ENCODE peak calls at places on chromosomes 7 and 10, in six cellular contexts. U, P, W, T, S and I are unnamed samples.

GRCh38 chr7:209846-210245 is 17.5 kb downstream of the FAM20C start:
- DNase-seq in W (no peak), S (no peak), T (no peak), U (no peak), P (no peak), I (no peak)

GRCh38 chr10:128047337-128047736 is 78.9 kb downstream of the MKI67 start:
- DNase-seq in T (no peak), S (peak), P (no peak), W (peak), U (peak), I (no peak)

GRCh38 chr10:97069576-97070362 is 116.0 kb downstream of the SLIT1 start:
- DNase-seq in W (no peak), S (no peak), T (no peak), P (peak), U (no peak), I (no peak)

GRCh38 chr10:111836586-111836985 is 347.0 kb downstream of the GPAM start:
- DNase-seq in U (no peak), W (no peak), T (no peak), S (no peak), P (no peak), I (no peak)

GRCh38 chr7:112433289-112433688 is 17.0 kb upstream of the IFRD1 start:
- DNase-seq in T (no peak), W (no peak), P (no peak), U (no peak), S (no peak), I (no peak)

GRCh38 chr10:133396035-133396624 is 2.2 kb downstream of the MTG1 start:
- DNase-seq in P (no peak), S (no peak), U (no peak), W (no peak), T (no peak), I (no peak)

GRCh38 chr10:72419241-72419640 is 64.5 kb upstream of the DNAJB12 start:
- DNase-seq in W (no peak), S (no peak), U (no peak), T (no peak), P (no peak), I (no peak)

GRCh38 chr10:83809001-83809400 is 330.3 kb upstream of the GHITM start:
- DNase-seq in W (no peak), T (no peak), U (no peak), P (no peak), S (no peak), I (no peak)

GRCh38 chr10:132960651-132961419 is 18.5 kb upstream of the CFAP46 start:
- DNase-seq in P (no peak), S (no peak), T (no peak), W (no peak), U (no peak), I (no peak)

GRCh38 chr7:98317366-98318040 is 36.0 kb downstream of the BRI3 start:
- DNase-seq in T (no peak), P (no peak), S (no peak), W (no peak), U (no peak), I (no peak)

GRCh38 chr7:35985126-35985754 is 167.8 kb upstream of the EEPD1 start:
- DNase-seq in U (peak), S (peak), W (peak), T (no peak), P (peak), I (peak)

GRCh38 chr7:81064446-81064845 is 145.6 kb upstream of the SEMA3C start:
- DNase-seq in W (no peak), U (no peak), P (no peak), T (no peak), S (no peak), I (no peak)

GRCh38 chr10:122373713-122374112 is 795 bp upstream of the PLEKHA1 start:
- DNase-seq in T (no peak), U (no peak), P (peak), S (no peak), W (no peak), I (no peak)

GRCh38 chr10:119638982-119639381 is 12.2 kb upstream of the BAG3 start:
- DNase-seq in S (no peak), W (no peak), T (no peak), U (no peak), P (no peak), I (no peak)

GRCh38 chr7:657565-658119 is 68.9 kb upstream of the DNAAF5 start:
- DNase-seq in T (no peak), S (no peak), U (no peak), W (no peak), P (no peak), I (no peak)

GRCh38 chr7:129298268-129298893 is 73.6 kb downstream of the AHCYL2 start:
- DNase-seq in P (peak), W (peak), T (no peak), S (no peak), U (peak), I (peak)

GRCh38 chr7:45293295-45293942 is 135.8 kb downstream of the RAMP3 start:
- DNase-seq in T (no peak), W (no peak), S (no peak), U (no peak), P (no peak), I (no peak)

GRCh38 chr10:60576130-60577069 is 186.7 kb upstream of the ANK3 start:
- DNase-seq in S (no peak), U (no peak), P (no peak), T (no peak), W (no peak), I (no peak)

GRCh38 chr7:93148135-93148534 is at the start of gene SAMD9L:
- DNase-seq in S (no peak), U (peak), P (no peak), T (no peak), W (no peak), I (no peak)

GRCh38 chr10:96540240-96540639 is 26.5 kb upstream of the TLL2 start:
- DNase-seq in U (no peak), S (no peak), W (no peak), T (no peak), P (no peak), I (no peak)

GRCh38 chr7:31061185-31061584 is 9.1 kb downstream of the ADCYAP1R1 start:
- DNase-seq in S (no peak), P (no peak), U (no peak), T (no peak), W (peak), I (no peak)

GRCh38 chr10:44647877-44648542 is 263.1 kb upstream of the CXCL12 start:
- DNase-seq in T (no peak), U (no peak), W (no peak), P (no peak), S (no peak), I (no peak)

DNA sequence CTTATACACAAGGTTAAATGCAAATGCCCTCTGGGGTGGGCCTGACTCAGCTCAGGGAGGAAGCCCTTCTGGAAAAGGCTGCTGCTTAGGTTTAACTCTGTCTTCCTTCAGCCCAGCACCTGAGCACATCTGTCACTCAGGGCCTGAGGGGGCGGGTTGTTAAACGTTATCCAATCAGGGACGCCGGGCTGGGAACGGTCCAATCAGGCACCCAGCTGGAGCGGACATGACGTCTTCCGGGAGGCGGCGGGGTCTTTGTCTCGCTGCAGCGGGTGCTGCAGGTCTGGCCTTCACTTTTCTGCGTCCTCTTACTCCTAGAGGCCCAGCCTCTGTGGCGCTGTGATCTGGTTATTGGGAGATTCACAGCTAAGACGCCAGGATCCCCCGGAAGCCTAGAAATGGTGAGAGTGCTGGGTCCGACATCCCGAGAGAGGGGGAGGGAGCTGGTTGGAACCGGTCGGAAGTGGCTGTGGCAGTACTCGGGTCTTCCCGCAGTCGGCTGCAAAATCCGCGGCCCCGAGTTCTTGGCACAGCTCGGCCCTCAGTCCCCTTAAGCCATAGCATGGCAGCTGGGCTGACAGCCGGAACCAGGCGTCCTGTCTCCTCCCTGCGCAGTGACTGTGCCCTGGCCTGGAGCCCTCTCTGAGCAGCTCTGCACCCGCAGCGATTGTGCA is at the start of gene ZNF138:
- DNase-seq in P (peak), T (peak), W (peak), U (peak), S (peak), I (peak)
- TF ChIP-seq CTCF in P (no peak), T (peak), W (no peak), U (no peak), S (peak), I (no peak)

DNA sequence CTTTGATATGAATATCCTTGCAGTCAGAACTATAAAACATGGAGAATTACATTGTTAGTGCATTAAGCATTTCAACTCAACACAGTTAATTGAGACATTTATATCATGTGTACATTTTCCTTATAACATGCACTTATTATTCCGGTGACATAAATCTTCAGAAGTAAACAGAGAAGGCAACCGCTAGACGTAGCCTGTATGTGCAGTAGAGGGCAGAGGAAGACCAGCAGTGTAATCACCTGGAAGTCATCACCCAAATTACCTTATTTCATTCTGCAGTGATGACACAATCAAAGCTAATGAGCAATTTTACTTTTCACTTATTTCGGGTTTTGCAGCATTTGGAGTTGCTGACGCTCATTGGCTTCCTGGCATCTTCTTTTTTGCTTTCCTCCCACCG is 394.6 kb downstream of the SDK1 start:
- DNase-seq in U (no peak), W (no peak), P (no peak), T (no peak), S (no peak), I (no peak)
- TF ChIP-seq CTCF in U (no peak), W (no peak), P (peak), T (no peak), S (no peak), I (no peak)

DNA sequence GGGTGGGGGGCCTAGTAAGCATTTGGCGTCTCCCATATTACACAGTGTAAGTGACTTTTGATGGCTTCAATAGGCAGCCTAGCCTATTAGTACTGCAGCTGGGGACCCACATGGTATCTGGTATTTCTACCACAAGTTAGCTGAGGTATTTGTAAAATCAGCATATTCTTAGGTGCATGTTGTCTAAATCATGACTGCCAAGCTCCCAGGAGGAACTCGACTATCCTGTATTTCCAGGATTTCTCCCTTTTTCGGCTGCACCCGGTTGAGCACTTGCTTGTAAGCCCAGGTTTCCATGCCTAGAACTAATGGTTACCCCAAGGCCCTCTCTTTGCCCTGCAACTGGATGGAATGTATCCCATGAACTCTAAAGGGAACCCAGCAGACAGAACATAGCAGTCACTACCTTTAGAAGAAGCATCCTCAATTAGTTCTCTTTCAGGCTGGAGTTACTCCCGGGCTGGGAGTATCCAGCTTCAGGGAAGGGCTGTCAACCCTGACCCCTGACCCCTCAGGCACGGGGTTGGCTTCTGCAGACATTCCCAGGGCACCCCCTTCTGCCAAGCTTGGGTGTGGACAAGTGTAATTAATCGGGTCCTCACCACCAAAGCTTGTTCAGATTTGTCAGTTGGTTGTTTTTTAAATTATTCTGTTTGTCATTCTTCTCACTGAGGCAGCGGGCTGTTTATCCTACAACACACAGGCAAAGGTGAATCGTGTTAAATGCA is 90.3 kb upstream of the PARD3 start:
- DNase-seq in S (no peak), T (no peak), P (no peak), W (peak), U (no peak), I (no peak)
- TF ChIP-seq CTCF in S (no peak), T (no peak), P (no peak), W (no peak), U (no peak), I (no peak)

GRCh38 chr7:140655511-140656408 is 15.1 kb upstream of the DENND2A start:
- DNase-seq in U (no peak), P (no peak), W (no peak), S (no peak), T (no peak), I (no peak)

GRCh38 chr7:140656548-140657515 is 15.9 kb upstream of the ADCK2 start:
- DNase-seq in W (no peak), P (no peak), S (no peak), T (no peak), U (peak), I (no peak)

GRCh38 chr7:140659727-140660396 is 12.9 kb upstream of the ADCK2 start:
- DNase-seq in P (no peak), U (no peak), S (no peak), T (no peak), W (no peak), I (no peak)

GRCh38 chr7:140661124-140661523 is 11.6 kb upstream of the ADCK2 start:
- DNase-seq in U (no peak), T (no peak), P (no peak), W (no peak), S (no peak), I (no peak)
- TF ChIP-seq CTCF in U (no peak), T (no peak), P (no peak), W (no peak), S (no peak), I (no peak)

GRCh38 chr10:50416885-50417284 is 165.6 kb upstream of the ASAH2 start:
- DNase-seq in S (no peak), U (no peak), W (no peak), P (no peak), T (no peak), I (no peak)

GRCh38 chr10:50419091-50419490 is 167.8 kb upstream of the ASAH2 start:
- DNase-seq in T (no peak), W (no peak), S (no peak), U (no peak), P (no peak), I (no peak)

GRCh38 chr10:50419756-50420155 is 168.4 kb upstream of the ASAH2 start:
- DNase-seq in P (no peak), S (no peak), T (no peak), U (no peak), W (no peak), I (no peak)

GRCh38 chr10:50417486-50417905 is 166.2 kb upstream of the ASAH2 start:
- DNase-seq in P (peak), T (no peak), S (no peak), U (no peak), W (no peak), I (no peak)

DNA sequence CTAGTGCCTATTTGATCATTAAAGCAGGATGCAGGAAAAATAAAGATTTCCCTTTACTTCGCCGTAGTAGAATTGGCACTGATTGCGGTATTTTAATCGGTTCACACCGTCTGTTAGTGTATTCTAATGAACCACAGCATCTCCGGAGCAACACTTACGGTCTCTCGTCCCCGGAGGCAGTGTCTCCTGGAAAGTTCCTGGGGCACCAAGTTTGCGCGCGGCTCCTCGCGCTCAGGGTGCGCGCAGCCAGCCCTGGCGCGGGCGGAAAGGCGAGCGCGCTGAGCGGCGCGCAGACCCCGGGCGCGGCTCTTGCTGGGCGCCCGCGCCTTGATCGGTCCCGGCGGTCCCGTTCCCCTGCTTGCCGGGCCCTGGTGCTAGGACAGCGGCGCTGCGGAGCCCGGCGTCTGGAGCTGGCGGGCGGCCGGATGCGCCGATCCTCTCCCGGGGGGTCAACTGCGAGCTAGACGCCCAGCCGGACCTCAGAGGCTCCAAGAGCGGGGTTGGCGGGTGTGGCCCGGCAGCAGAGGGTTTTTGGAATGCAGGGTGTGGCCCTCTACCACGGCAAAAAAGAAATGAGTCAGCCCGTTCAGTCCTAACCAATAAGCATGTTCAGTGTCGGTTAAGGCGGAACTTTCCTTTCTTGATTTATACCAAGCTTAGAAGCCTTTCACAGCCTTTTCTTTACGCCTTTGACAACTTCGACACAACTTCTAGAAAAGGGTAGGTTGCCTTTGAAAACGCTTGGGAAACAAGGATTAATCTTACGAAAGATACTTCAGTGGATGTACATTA is 166.8 kb upstream of the ASAH2 start:
- DNase-seq in P (peak), T (peak), W (peak), U (peak), S (peak), I (no peak)
- TF ChIP-seq CTCF in P (peak), T (no peak), W (no peak), U (no peak), S (no peak), I (no peak)

DNA sequence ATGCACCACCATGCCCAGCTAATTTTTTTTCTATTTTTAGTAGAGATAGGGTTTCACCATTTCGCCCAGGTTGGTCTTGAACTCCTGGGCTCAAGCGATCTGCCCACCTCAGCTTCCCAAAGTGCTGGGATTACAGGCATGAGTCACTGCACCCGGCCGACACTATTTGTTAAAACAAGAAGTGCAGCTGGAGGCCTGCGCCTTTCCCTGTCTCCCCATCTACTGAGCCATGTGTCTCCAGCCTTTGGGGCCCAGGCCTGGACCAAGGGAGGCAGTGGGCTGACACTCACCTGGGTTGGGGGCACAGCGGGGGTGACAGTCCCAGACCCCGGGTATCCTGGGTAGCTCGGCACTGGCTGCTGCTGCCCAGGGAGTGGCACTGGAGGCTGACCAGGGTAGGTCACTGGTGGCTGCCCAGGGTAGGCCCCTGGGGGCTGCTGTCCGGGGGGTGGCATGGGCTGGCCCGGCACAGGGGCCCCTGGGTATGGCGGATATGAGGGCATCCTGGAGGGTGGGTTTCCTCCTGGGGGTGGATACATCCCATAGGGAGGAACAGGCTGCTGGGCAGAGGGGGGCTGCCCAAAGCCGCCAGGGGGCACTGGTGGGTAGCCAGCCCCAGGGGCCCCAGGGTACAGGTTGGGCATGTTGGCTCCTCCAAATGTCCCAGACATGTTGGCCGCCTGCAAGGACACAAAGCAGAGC is 36.3 kb downstream of the PLAC9 start:
- DNase-seq in U (peak), P (peak), W (peak), T (no peak), S (no peak), I (no peak)
- TF ChIP-seq CTCF in U (peak), P (peak), W (peak), T (no peak), S (peak), I (no peak)

GRCh38 chr10:34078798-34079470 is 736.2 kb downstream of the PARD3 start:
- DNase-seq in T (peak), S (no peak), P (no peak), U (no peak), W (no peak), I (no peak)

GRCh38 chr10:34079702-34080484 is 735.2 kb downstream of the PARD3 start:
- DNase-seq in U (no peak), W (no peak), P (no peak), T (no peak), S (no peak), I (no peak)

GRCh38 chr10:34081347-34081743 is 733.8 kb downstream of the PARD3 start:
- DNase-seq in U (no peak), P (no peak), S (no peak), T (no peak), W (no peak), I (no peak)

GRCh38 chr10:34081948-34082347 is 733.1 kb downstream of the PARD3 start:
- DNase-seq in T (no peak), W (no peak), S (no peak), U (no peak), P (no peak), I (no peak)

GRCh38 chr10:34080485-34081346 is 734.4 kb downstream of the PARD3 start:
- DNase-seq in T (no peak), W (no peak), P (no peak), U (no peak), S (no peak), I (no peak)
- TF ChIP-seq CTCF in T (no peak), W (no peak), P (no peak), U (no peak), S (no peak), I (no peak)